ENCODE peak calls at places on chromosomes 4 and X, in seven cellular contexts. One of them, this sample, is unnamed.

GRCh38 chr4:74674750-74675149 is 119.6 kb downstream of the BTC start:
- DNase-seq in stimulated activated CD8-positive, alpha-beta memory T cell treated with anti-CD3 and anti-CD28 coated beads, Interleukin-7, amount 100 ng/mL, for 4 hours: no peak
- DNase-seq in kidney: no peak
- DNase-seq in GDM1: no peak
- DNase-seq in activated CD8-positive, alpha-beta T cell treated with anti-CD3 and anti-CD28 coated beads, Interleukin-2, amount 10 ng/mL, durations not matched to agents 7 days and 5 days: no peak
- DNase-seq in lower leg skin: no peak
- DNase-seq in NCI-H69: no peak
- DNase-seq in this sample: no peak

GRCh38 chr4:1312821-1313640 is 23.3 kb downstream of the MAEA start:
- DNase-seq in stimulated activated CD8-positive, alpha-beta memory T cell treated with anti-CD3 and anti-CD28 coated beads, Interleukin-7, amount 100 ng/mL, for 4 hours: no peak
- DNase-seq in kidney: peak; percentile 48
- DNase-seq in GDM1: no peak
- DNase-seq in activated CD8-positive, alpha-beta T cell treated with anti-CD3 and anti-CD28 coated beads, Interleukin-2, amount 10 ng/mL, durations not matched to agents 7 days and 5 days: no peak
- DNase-seq in lower leg skin: no peak
- DNase-seq in NCI-H69: no peak
- DNase-seq in this sample: no peak

GRCh38 chr4:7367894-7368293 is 66.8 kb downstream of the PSAPL1 start:
- DNase-seq in stimulated activated CD8-positive, alpha-beta memory T cell treated with anti-CD3 and anti-CD28 coated beads, Interleukin-7, amount 100 ng/mL, for 4 hours: no peak
- DNase-seq in kidney: peak; percentile 23
- DNase-seq in GDM1: no peak
- DNase-seq in activated CD8-positive, alpha-beta T cell treated with anti-CD3 and anti-CD28 coated beads, Interleukin-2, amount 10 ng/mL, durations not matched to agents 7 days and 5 days: no peak
- DNase-seq in lower leg skin: no peak
- DNase-seq in NCI-H69: no peak
- DNase-seq in this sample: no peak

GRCh38 chrX:104913348-104913747 is 307.1 kb downstream of the TEX13A start:
- DNase-seq in stimulated activated CD8-positive, alpha-beta memory T cell treated with anti-CD3 and anti-CD28 coated beads, Interleukin-7, amount 100 ng/mL, for 4 hours: no peak
- DNase-seq in kidney: no peak
- DNase-seq in GDM1: no peak
- DNase-seq in activated CD8-positive, alpha-beta T cell treated with anti-CD3 and anti-CD28 coated beads, Interleukin-2, amount 10 ng/mL, durations not matched to agents 7 days and 5 days: no peak
- DNase-seq in lower leg skin: no peak
- DNase-seq in NCI-H69: peak; percentile 0
- DNase-seq in this sample: no peak

GRCh38 chr4:16573744-16574143 is 324.7 kb downstream of the LDB2 start:
- DNase-seq in stimulated activated CD8-positive, alpha-beta memory T cell treated with anti-CD3 and anti-CD28 coated beads, Interleukin-7, amount 100 ng/mL, for 4 hours: no peak
- DNase-seq in kidney: no peak
- DNase-seq in GDM1: no peak
- DNase-seq in activated CD8-positive, alpha-beta T cell treated with anti-CD3 and anti-CD28 coated beads, Interleukin-2, amount 10 ng/mL, durations not matched to agents 7 days and 5 days: no peak
- DNase-seq in lower leg skin: peak; percentile 48
- DNase-seq in NCI-H69: no peak
- DNase-seq in this sample: no peak

GRCh38 chr4:154560824-154561231 is 2.0 kb upstream of the FGB start:
- DNase-seq in stimulated activated CD8-positive, alpha-beta memory T cell treated with anti-CD3 and anti-CD28 coated beads, Interleukin-7, amount 100 ng/mL, for 4 hours: no peak
- DNase-seq in kidney: no peak
- DNase-seq in GDM1: no peak
- DNase-seq in activated CD8-positive, alpha-beta T cell treated with anti-CD3 and anti-CD28 coated beads, Interleukin-2, amount 10 ng/mL, durations not matched to agents 7 days and 5 days: no peak
- DNase-seq in lower leg skin: no peak
- DNase-seq in NCI-H69: no peak
- DNase-seq in this sample: peak; percentile 45

GRCh38 chrX:55127692-55128091 is 38.9 kb downstream of the PAGE2 start:
- DNase-seq in stimulated activated CD8-positive, alpha-beta memory T cell treated with anti-CD3 and anti-CD28 coated beads, Interleukin-7, amount 100 ng/mL, for 4 hours: no peak
- DNase-seq in kidney: no peak
- DNase-seq in GDM1: no peak
- DNase-seq in activated CD8-positive, alpha-beta T cell treated with anti-CD3 and anti-CD28 coated beads, Interleukin-2, amount 10 ng/mL, durations not matched to agents 7 days and 5 days: no peak
- DNase-seq in lower leg skin: no peak
- DNase-seq in NCI-H69: peak; percentile 62
- DNase-seq in this sample: no peak

GRCh38 chr4:13704761-13705160 is 77.2 kb upstream of the BOD1L1 start:
- DNase-seq in stimulated activated CD8-positive, alpha-beta memory T cell treated with anti-CD3 and anti-CD28 coated beads, Interleukin-7, amount 100 ng/mL, for 4 hours: no peak
- DNase-seq in kidney: no peak
- DNase-seq in GDM1: no peak
- DNase-seq in activated CD8-positive, alpha-beta T cell treated with anti-CD3 and anti-CD28 coated beads, Interleukin-2, amount 10 ng/mL, durations not matched to agents 7 days and 5 days: no peak
- DNase-seq in lower leg skin: no peak
- DNase-seq in NCI-H69: no peak
- DNase-seq in this sample: no peak

GRCh38 chrX:99301990-99302389 is 1108.1 kb downstream of the PCDH19 start:
- DNase-seq in stimulated activated CD8-positive, alpha-beta memory T cell treated with anti-CD3 and anti-CD28 coated beads, Interleukin-7, amount 100 ng/mL, for 4 hours: no peak
- DNase-seq in kidney: no peak
- DNase-seq in GDM1: no peak
- DNase-seq in activated CD8-positive, alpha-beta T cell treated with anti-CD3 and anti-CD28 coated beads, Interleukin-2, amount 10 ng/mL, durations not matched to agents 7 days and 5 days: no peak
- DNase-seq in lower leg skin: no peak
- DNase-seq in NCI-H69: peak; percentile 6
- DNase-seq in this sample: no peak